ENCODE peak calls at places on chromosomes 16 and 17, in four cellular contexts. Z is Right ventricle myocardium superior, I is HepG2, O is T-cell. R is an unnamed sample.

GRCh38 chr16:48136547-48137360 is 19.0 kb downstream of the ABCC12 start:
- ATAC-seq in Z (peak; percentile 78), O (no peak), I (peak; percentile 56), R (no peak)

GRCh38 chr16:49274936-49275730 is 6.5 kb downstream of the CBLN1 start:
- ATAC-seq in Z (no peak), I (no peak), O (no peak), R (no peak)

GRCh38 chr16:56965149-56965938 is 3.6 kb downstream of the CETP start:
- ATAC-seq in I (peak; percentile 4), Z (no peak), O (no peak), R (no peak)

GRCh38 chr17:59001158-59001814 is 105.4 kb downstream of the TRIM37 start:
- ATAC-seq in I (no peak), O (peak; percentile 98), Z (peak; percentile 36), R (peak; percentile 79)

GRCh38 chr17:42535400-42536047 is 517 bp upstream of the NAGLU start:
- ATAC-seq in I (no peak), Z (no peak), O (no peak), R (no peak)

GRCh38 chr16:57999971-58000705 is at the start of gene ZNF319:
- ATAC-seq in Z (peak; percentile 0), O (peak; percentile 11), I (peak; percentile 13), R (no peak)

GRCh38 chr17:16976686-16977550 is 5.0 kb upstream of the TNFRSF13B start:
- ATAC-seq in O (no peak), Z (no peak), I (no peak), R (no peak)

GRCh38 chr17:7549401-7550055 is 670 bp downstream of the TNFSF12 start:
- ATAC-seq in I (peak; percentile 55), O (peak; percentile 53), Z (peak; percentile 58), R (peak; percentile 66)

GRCh38 chr17:31789707-31790505 is 69.1 kb downstream of the COPRS start:
- ATAC-seq in O (no peak), I (no peak), Z (no peak), R (no peak)